ENCODE peak calls at places on chromosomes 7 and 10, in five cellular contexts. I, X, P, T and A are unnamed samples.
A peak's percentile ranks its signal among the peaks of the same experiment; 100 is the strongest.

GRCh38 chr10:128080231-128080630 is 46.0 kb downstream of the MKI67 start:
- DNase-seq in X (peak; percentile 42), I (no peak), T (no peak), P (no peak), A (no peak)

GRCh38 chr10:45279702-45280101 is 35.7 kb downstream of the OR13A1 start:
- DNase-seq in T (no peak), I (no peak), P (no peak), X (no peak), A (no peak)

GRCh38 chr10:86335257-86335656 is 31.3 kb downstream of the GRID1 start:
- DNase-seq in T (no peak), P (no peak), X (no peak), I (no peak), A (no peak)

GRCh38 chr10:71842424-71842823 is 8.6 kb downstream of the PSAP start:
- DNase-seq in T (no peak), X (no peak), I (no peak), P (no peak), A (no peak)

GRCh38 chr7:51244890-51245289 is 71.7 kb downstream of the COBL start:
- DNase-seq in T (no peak), P (no peak), X (peak; percentile 30), I (no peak), A (no peak)

GRCh38 chr7:5689118-5689517 is 92.3 kb downstream of the RNF216 start:
- DNase-seq in X (no peak), I (no peak), P (no peak), T (no peak), A (no peak)

GRCh38 chr7:3300651-3301471 is at the start of gene SDK1:
- DNase-seq in T (peak; percentile 93), X (peak; percentile 96), I (peak; percentile 82), P (peak; percentile 91), A (peak; percentile 33)

GRCh38 chr10:3272300-3272699 is 99.7 kb upstream of the PITRM1 start:
- DNase-seq in T (no peak), I (no peak), X (no peak), P (no peak), A (no peak)

GRCh38 chr10:56231436-56231835 is 129.6 kb downstream of the ZWINT start:
- DNase-seq in I (no peak), P (peak; percentile 10), X (no peak), T (no peak), A (no peak)

GRCh38 chr7:99428972-99429566 is 9.5 kb downstream of the PTCD1 start:
- DNase-seq in P (no peak), X (no peak), T (no peak), I (no peak), A (no peak)

GRCh38 chr7:24700446-24701044 is 56.7 kb downstream of the GSDME start:
- DNase-seq in T (no peak), X (no peak), I (no peak), P (no peak), A (no peak)

GRCh38 chr7:45182856-45183710 is 25.5 kb downstream of the RAMP3 start:
- DNase-seq in X (peak; percentile 53), I (no peak), P (no peak), T (peak; percentile 30), A (no peak)

GRCh38 chr10:75497997-75498797 is 66.8 kb downstream of the LRMDA start:
- DNase-seq in I (no peak), X (peak; percentile 66), P (no peak), T (no peak), A (no peak)